ENCODE peak calls at places on chromosomes 6 and 20, in ten cellular contexts. X is ascending aorta, F is pancreas, I is HepG2, L is HCT116, P is psoas muscle, B is WERI-Rb-1, O is right cardiac atrium, K is uterus, N is endothelial cell of umbilical vein. Y is an unnamed sample. For H3K27me3, the result is how much of the 10 kb centered on the place peaks cover.

GRCh38 chr6:16901777-16902176 is 140.5 kb upstream of the ATXN1 start:
- DNase-seq in K (peak), L (no peak), P (peak), I (no peak), F (peak), X (peak), O (peak), N (peak), B (no peak), Y (no peak)

GRCh38 chr6:28436404-28436803 is 6.9 kb downstream of the ZSCAN23 start:
- DNase-seq in B (no peak), N (no peak), I (no peak), X (no peak), L (no peak), P (no peak), O (no peak), K (no peak), F (no peak), Y (no peak)

GRCh38 chr6:142429195-142429594 is 127.4 kb downstream of the ADGRG6 start:
- DNase-seq in X (no peak), B (no peak), O (no peak), F (no peak), I (no peak), L (no peak), N (peak), P (no peak), K (no peak), Y (no peak)

GRCh38 chr6:17998442-17998841 is 11.0 kb upstream of the KIF13A start:
- DNase-seq in P (no peak), N (no peak), X (no peak), I (peak), B (no peak), L (no peak), F (no peak), K (no peak), O (no peak), Y (no peak)

GRCh38 chr20:43925786-43926185 is 11.1 kb downstream of the TOX2 start:
- DNase-seq in K (no peak), X (no peak), P (no peak), N (peak), B (no peak), F (no peak), L (no peak), O (no peak), I (no peak), Y (no peak)

GRCh38 chr20:32007787-32008616 is 2.2 kb upstream of the CCM2L start:
- DNase-seq in I (no peak), O (peak), B (no peak), F (no peak), P (peak), L (no peak), X (no peak), K (peak), N (peak), Y (no peak)

GRCh38 chr6:148557796-148558457 is 188.9 kb upstream of the UST start:
- DNase-seq in X (no peak), I (no peak), P (no peak), K (no peak), N (no peak), O (peak), F (no peak), B (no peak), L (no peak), Y (no peak)

GRCh38 chr6:104698979-104699378 is 160.7 kb downstream of the HACE1 start:
- DNase-seq in O (no peak), X (no peak), P (no peak), F (no peak), K (no peak), B (no peak), L (no peak), I (no peak), N (no peak), Y (no peak)

GRCh38 chr20:14677455-14677854 is 340.0 kb upstream of the FLRT3 start:
- DNase-seq in I (no peak), X (no peak), L (no peak), P (no peak), K (no peak), F (no peak), B (no peak), N (no peak), O (no peak), Y (no peak)

GRCh38 chr20:59386819-59387218 is 86.4 kb downstream of the EDN3 start:
- DNase-seq in B (no peak), L (no peak), X (no peak), N (no peak), F (no peak), I (no peak), K (no peak), O (no peak), P (no peak), Y (no peak)

GRCh38 chr6:48736486-48737206 is 625.6 kb upstream of the PTCHD4 start:
- DNase-seq in K (no peak), B (no peak), I (no peak), F (no peak), L (no peak), N (no peak), X (no peak), P (no peak), O (no peak), Y (no peak)

GRCh38 chr6:69894578-69895347 is 28.4 kb downstream of the COL19A1 start:
- DNase-seq in P (no peak), K (no peak), B (no peak), I (no peak), X (no peak), O (no peak), L (no peak), F (no peak), N (no peak), Y (no peak)

GRCh38 chr6:124433369-124434064 is 528.7 kb upstream of the RNF217 start:
- DNase-seq in P (no peak), I (no peak), N (no peak), K (no peak), F (no peak), O (no peak), B (no peak), L (no peak), X (no peak), Y (no peak)

GRCh38 chr20:33679758-33680485 is 5.7 kb upstream of the NECAB3 start:
- DNase-seq in K (no peak), L (no peak), F (no peak), P (no peak), N (no peak), B (no peak), I (no peak), O (no peak), X (no peak), Y (no peak)

GRCh38 chr6:137878810-137879285 is 11.8 kb downstream of the TNFAIP3 start:
- DNase-seq in P (peak), F (no peak), L (no peak), N (no peak), O (peak), X (no peak), K (no peak), I (no peak), B (no peak), Y (no peak)

GRCh38 chr20:45742596-45742995 is 20.4 kb downstream of the SPINT4 start:
- DNase-seq in I (no peak), B (no peak), F (no peak), O (no peak), K (no peak), L (no peak), X (no peak), P (no peak), N (no peak), Y (no peak)

GRCh38 chr6:46937623-46938022 is 15.9 kb upstream of the ADGRF5 start:
- DNase-seq in K (no peak), I (no peak), N (no peak), B (no peak), O (no peak), F (no peak), P (no peak), X (no peak), L (no peak), Y (no peak)

GRCh38 chr6:16432075-16433032 is 194.0 kb downstream of the GMPR start:
- DNase-seq in O (no peak), K (no peak), P (no peak), L (no peak), F (no peak), X (no peak), B (no peak), I (no peak), N (peak), Y (no peak)

GRCh38 chr20:23161968-23162696 is 76.0 kb upstream of the CD93 start:
- DNase-seq in L (no peak), O (peak), X (peak), B (no peak), K (peak), I (peak), N (peak), P (peak), F (no peak), Y (no peak)

GRCh38 chr6:99613705-99614429 is 7.2 kb downstream of the PRDM13 start:
- DNase-seq in K (no peak), O (peak), N (no peak), F (peak), B (peak), L (no peak), P (no peak), I (no peak), X (no peak), Y (no peak)
- H3K27me3 ChIP-seq in K (under half), O (under half), N (half or more), F (half or more), B (under half), L (under half), P (under half), I (under half), X (under half), Y (half or more)

DNA sequence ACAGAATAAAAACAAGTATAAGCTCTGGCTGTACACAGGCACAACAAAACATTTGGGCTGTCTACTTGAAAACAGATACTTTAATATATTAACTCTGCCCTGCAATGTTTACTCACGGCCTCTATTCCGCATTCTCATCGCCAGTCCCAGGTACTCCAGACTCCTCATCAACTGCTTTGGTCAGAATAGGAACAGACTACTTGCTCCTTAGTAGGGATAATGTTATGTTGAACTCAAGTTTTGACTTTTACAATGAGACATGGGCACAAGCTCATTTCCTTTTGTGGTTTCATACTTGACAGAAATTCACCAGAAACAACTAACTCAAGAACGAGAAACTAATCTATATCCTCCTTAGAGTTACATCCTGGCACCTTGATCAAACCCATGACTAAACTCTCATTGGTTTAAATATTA is 377.7 kb downstream of the ESR1 start:
- DNase-seq in B (no peak), K (no peak), I (no peak), O (no peak), X (no peak), L (no peak), N (no peak), F (no peak), P (no peak), Y (no peak)
- H3K27ac ChIP-seq in B (no peak), K (peak), I (no peak), O (no peak), X (no peak), L (no peak), N (no peak), F (no peak), P (peak), Y (peak)

GRCh38 chr20:36368869-36369268 is 62.7 kb downstream of the DLGAP4 start:
- DNase-seq in P (no peak), L (no peak), I (no peak), B (no peak), N (no peak), O (no peak), X (no peak), F (no peak), K (no peak), Y (no peak)

GRCh38 chr20:36369739-36370138 is 63.6 kb downstream of the DLGAP4 start:
- DNase-seq in B (no peak), X (no peak), O (no peak), I (no peak), K (no peak), F (no peak), L (no peak), N (no peak), P (no peak), Y (no peak)

GRCh38 chr20:36367907-36368306 is 61.8 kb downstream of the DLGAP4 start:
- DNase-seq in B (no peak), N (no peak), L (no peak), X (no peak), K (no peak), I (no peak), P (no peak), O (no peak), F (no peak), Y (no peak)

GRCh38 chr20:36367370-36367745 is 61.2 kb downstream of the DLGAP4 start:
- DNase-seq in B (no peak), P (no peak), N (no peak), K (no peak), L (no peak), F (no peak), I (no peak), O (no peak), X (no peak), Y (no peak)

GRCh38 chr20:36368400-36368799 is 62.3 kb downstream of the DLGAP4 start:
- DNase-seq in I (no peak), K (no peak), B (no peak), O (no peak), F (no peak), X (no peak), L (no peak), N (no peak), P (no peak), Y (no peak)
- H3K27me3 ChIP-seq in I (under half), K (under half), B (under half), O (under half), F (under half), X (under half), L (under half), N (under half), P (under half), Y (under half)

GRCh38 chr20:36833275-36834020 is 42.5 kb upstream of the TLDC2 start:
- DNase-seq in O (peak), L (no peak), X (no peak), P (no peak), F (no peak), I (no peak), K (peak), N (peak), B (no peak), Y (no peak)
- H3K27ac ChIP-seq in O (peak), L (peak), X (peak), P (peak), F (no peak), I (no peak), K (peak), N (peak), B (peak), Y (no peak)

GRCh38 chr20:8829232-8829631 is 239.7 kb upstream of the PLCB4 start:
- DNase-seq in K (no peak), I (no peak), L (no peak), B (no peak), N (no peak), F (no peak), P (no peak), X (no peak), O (no peak), Y (no peak)
- H3K27me3 ChIP-seq in K (under half), I (under half), L (under half), B (under half), N (under half), F (under half), P (under half), X (under half), O (under half), Y (under half)

GRCh38 chr6:52419809-52420667 is at the start of gene EFHC1:
- DNase-seq in I (peak), L (peak), B (peak), X (peak), N (peak), P (peak), F (peak), K (peak), O (peak), Y (peak)

GRCh38 chr6:52423448-52423847 is 3.3 kb downstream of the EFHC1 start:
- DNase-seq in B (no peak), N (no peak), K (no peak), F (no peak), I (no peak), L (no peak), O (no peak), P (no peak), X (no peak), Y (no peak)

GRCh38 chr6:52418606-52419005 is 1.5 kb upstream of the EFHC1 start:
- DNase-seq in B (no peak), O (no peak), P (no peak), K (no peak), N (no peak), F (no peak), L (no peak), I (no peak), X (no peak), Y (no peak)

GRCh38 chr6:52422156-52422555 is 2.0 kb downstream of the EFHC1 start:
- DNase-seq in F (no peak), L (no peak), O (no peak), P (no peak), X (no peak), I (no peak), B (no peak), K (no peak), N (no peak), Y (no peak)

GRCh38 chr6:52420668-52421358 is 671 bp downstream of the EFHC1 start:
- DNase-seq in B (peak), X (no peak), K (no peak), L (no peak), P (no peak), F (no peak), I (peak), N (no peak), O (no peak), Y (no peak)
- H3K27ac ChIP-seq in B (peak), X (peak), K (peak), L (no peak), P (peak), F (peak), I (peak), N (peak), O (peak), Y (peak)

DNA sequence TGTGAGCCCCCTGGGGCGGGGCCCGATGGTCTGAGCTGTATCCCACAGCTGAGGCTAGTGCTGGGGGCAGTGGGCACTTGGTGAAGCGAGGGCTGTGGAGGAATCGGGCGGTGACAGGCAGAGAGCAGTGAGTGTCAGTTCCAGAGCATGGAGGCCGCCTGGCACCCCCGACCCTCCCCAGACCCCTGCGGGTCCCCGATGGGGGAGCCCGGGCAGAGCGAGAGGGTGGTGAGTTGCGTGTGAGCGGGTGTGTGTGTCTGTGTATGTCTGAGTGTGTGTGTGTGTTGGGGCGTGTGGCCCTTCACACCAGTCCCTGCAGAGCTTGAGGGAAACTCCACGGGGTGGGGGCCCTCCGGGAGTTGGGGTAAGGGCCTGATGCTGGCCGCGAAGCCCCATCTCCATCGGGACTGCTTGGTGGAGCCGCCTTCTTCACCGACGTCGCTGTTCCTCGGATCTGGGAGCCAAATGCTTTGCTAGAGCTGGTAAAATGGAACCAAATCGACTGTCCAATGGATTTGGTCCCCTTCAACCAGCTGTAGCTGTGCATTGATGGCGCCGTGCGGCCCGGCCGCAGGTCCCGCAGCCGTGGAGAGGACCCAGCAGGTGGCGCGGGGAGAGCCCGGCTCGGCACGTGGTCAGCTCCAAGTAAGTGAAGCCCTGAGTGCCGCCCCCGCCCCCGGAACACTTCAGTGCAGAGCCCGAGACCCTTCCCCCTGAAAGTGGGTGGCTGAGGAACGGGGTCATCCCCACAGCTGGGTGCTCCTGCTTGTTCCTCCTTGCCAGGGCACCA is 77.7 kb upstream of the SLCO4A1 start:
- DNase-seq in L (no peak), O (no peak), B (no peak), I (no peak), N (no peak), P (no peak), F (no peak), X (no peak), K (no peak), Y (no peak)
- H3K27me3 ChIP-seq in L (under half), O (under half), B (under half), I (half or more), N (under half), P (under half), F (under half), X (under half), K (under half), Y (under half)

GRCh38 chr6:109282732-109283131 is 99.5 kb downstream of the CD164 start:
- DNase-seq in B (no peak), P (no peak), O (no peak), L (no peak), N (no peak), X (no peak), K (no peak), F (no peak), I (no peak), Y (no peak)
- H3K27ac ChIP-seq in B (no peak), P (no peak), O (no peak), L (no peak), N (no peak), X (no peak), K (no peak), F (no peak), I (no peak), Y (no peak)

DNA sequence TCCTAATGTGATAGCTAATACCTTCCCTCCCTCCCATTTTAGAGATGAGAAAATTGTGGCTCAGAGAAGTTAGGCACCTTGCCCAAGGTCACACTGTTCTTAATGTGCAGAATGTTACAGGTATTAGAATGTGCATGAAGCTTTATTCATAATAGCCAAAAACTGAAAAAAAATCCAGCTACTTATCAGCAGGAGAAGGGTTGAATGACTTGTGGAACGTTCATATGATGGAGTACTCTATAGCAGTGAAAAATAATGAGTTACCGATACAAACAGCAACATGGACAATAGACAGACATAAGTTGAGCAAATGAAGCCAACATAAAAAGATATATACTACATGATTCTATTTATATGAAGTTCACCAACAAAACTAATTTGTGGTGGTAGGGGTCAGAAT is 37.7 kb upstream of the ZFAND3 start:
- DNase-seq in L (no peak), F (no peak), O (no peak), X (no peak), N (no peak), I (no peak), K (no peak), B (no peak), P (no peak), Y (no peak)
- H3K27me3 ChIP-seq in L (under half), F (under half), O (under half), X (under half), N (under half), I (under half), K (under half), B (under half), P (under half), Y (under half)

DNA sequence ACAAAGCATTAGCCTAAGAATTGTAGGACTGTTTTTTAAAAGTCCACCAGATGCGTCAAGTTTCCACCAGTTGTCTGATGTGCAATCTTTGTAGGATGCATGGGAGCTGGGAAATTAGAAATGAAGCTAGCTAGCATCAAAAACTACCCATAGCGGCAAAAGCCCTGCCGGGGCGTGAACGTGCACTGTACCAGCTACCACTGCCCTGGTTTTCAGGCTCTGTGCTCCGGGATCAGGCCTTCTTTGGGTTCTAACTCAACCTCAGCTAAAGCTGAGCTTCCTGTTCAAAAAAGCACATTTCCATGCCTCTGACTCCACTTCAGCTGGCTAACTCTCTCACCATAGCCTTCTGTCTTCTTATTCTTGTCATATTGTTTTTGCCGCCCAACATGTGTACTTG is 26.9 kb upstream of the FUCA2 start:
- DNase-seq in X (no peak), B (no peak), L (no peak), O (no peak), K (no peak), N (no peak), P (no peak), I (no peak), F (no peak), Y (no peak)
- H3K27ac ChIP-seq in X (no peak), B (no peak), L (no peak), O (no peak), K (no peak), N (no peak), P (no peak), I (no peak), F (no peak), Y (peak)